ENCODE peak calls at places on chromosomes 16 and 17, in seven cellular contexts. One of them, this sample, is unnamed.

GRCh38 chr17:10357768-10358167 is 15.0 kb downstream of the MYH13 start:
- DNase-seq in RPMI7951: no peak
- DNase-seq in SW 1271: no peak
- DNase-seq in left ventricle myocardium superior: no peak
- DNase-seq in amygdala: no peak
- DNase-seq in A549: peak
- DNase-seq in ELF-1: peak
- DNase-seq in this sample: peak

GRCh38 chr16:69839798-69840409 is 77.8 kb downstream of the WWP2 start:
- DNase-seq in RPMI7951: peak
- DNase-seq in SW 1271: no peak
- DNase-seq in amygdala: peak
- DNase-seq in left ventricle myocardium superior: peak
- DNase-seq in A549: no peak
- DNase-seq in ELF-1: no peak
- DNase-seq in this sample: no peak

GRCh38 chr17:82112866-82113390 is 14.9 kb upstream of the FASN start:
- DNase-seq in SW 1271: no peak
- DNase-seq in left ventricle myocardium superior: no peak
- DNase-seq in amygdala: no peak
- DNase-seq in RPMI7951: no peak
- DNase-seq in A549: no peak
- DNase-seq in ELF-1: no peak
- DNase-seq in this sample: no peak

GRCh38 chr17:58520843-58521430 is 6.5 kb upstream of the MTMR4 start:
- DNase-seq in ELF-1: peak
- DNase-seq in left ventricle myocardium superior: no peak
- DNase-seq in amygdala: no peak
- DNase-seq in SW 1271: peak
- DNase-seq in RPMI7951: no peak
- DNase-seq in A549: peak
- DNase-seq in this sample: peak

GRCh38 chr17:41634639-41635038 is 10.3 kb upstream of the KRT17 start:
- DNase-seq in RPMI7951: no peak
- DNase-seq in amygdala: no peak
- DNase-seq in A549: no peak
- DNase-seq in SW 1271: no peak
- DNase-seq in ELF-1: no peak
- DNase-seq in left ventricle myocardium superior: no peak
- DNase-seq in this sample: no peak

GRCh38 chr17:78883090-78883532 is 19.9 kb downstream of the CEP295NL start:
- DNase-seq in RPMI7951: peak
- DNase-seq in A549: peak
- DNase-seq in amygdala: peak
- DNase-seq in left ventricle myocardium superior: peak
- DNase-seq in SW 1271: peak
- DNase-seq in ELF-1: no peak
- DNase-seq in this sample: peak

GRCh38 chr17:64115871-64116534 is 13.9 kb downstream of the ERN1 start:
- DNase-seq in amygdala: no peak
- DNase-seq in left ventricle myocardium superior: no peak
- DNase-seq in ELF-1: no peak
- DNase-seq in A549: peak
- DNase-seq in SW 1271: peak
- DNase-seq in RPMI7951: peak
- DNase-seq in this sample: no peak

GRCh38 chr16:84832488-84833141 is 12.8 kb downstream of the CRISPLD2 start:
- DNase-seq in RPMI7951: peak
- DNase-seq in SW 1271: no peak
- DNase-seq in A549: no peak
- DNase-seq in left ventricle myocardium superior: peak
- DNase-seq in amygdala: no peak
- DNase-seq in ELF-1: no peak
- DNase-seq in this sample: no peak

GRCh38 chr17:75078097-75079022 is 9.4 kb upstream of the SLC16A5 start:
- DNase-seq in A549: peak
- DNase-seq in amygdala: no peak
- DNase-seq in ELF-1: peak
- DNase-seq in RPMI7951: peak
- DNase-seq in SW 1271: no peak
- DNase-seq in left ventricle myocardium superior: no peak
- DNase-seq in this sample: peak

GRCh38 chr16:4847774-4848587 is 700 bp downstream of the UBN1 start:
- DNase-seq in amygdala: peak
- DNase-seq in ELF-1: peak
- DNase-seq in SW 1271: no peak
- DNase-seq in left ventricle myocardium superior: peak
- DNase-seq in A549: peak
- DNase-seq in RPMI7951: peak
- DNase-seq in this sample: peak

GRCh38 chr17:20205609-20206008 is 196.4 kb downstream of the SPECC1 start:
- DNase-seq in A549: no peak
- DNase-seq in left ventricle myocardium superior: no peak
- DNase-seq in RPMI7951: no peak
- DNase-seq in amygdala: no peak
- DNase-seq in ELF-1: no peak
- DNase-seq in SW 1271: no peak
- DNase-seq in this sample: no peak

GRCh38 chr17:44589316-44590071 is 32.2 kb downstream of the FZD2 start:
- DNase-seq in A549: no peak
- DNase-seq in SW 1271: no peak
- DNase-seq in ELF-1: no peak
- DNase-seq in left ventricle myocardium superior: no peak
- DNase-seq in amygdala: no peak
- DNase-seq in RPMI7951: peak
- DNase-seq in this sample: no peak

GRCh38 chr16:12067714-12068401 is 91.3 kb downstream of the SNX29 start:
- DNase-seq in RPMI7951: peak
- DNase-seq in amygdala: peak
- DNase-seq in ELF-1: peak
- DNase-seq in SW 1271: peak
- DNase-seq in left ventricle myocardium superior: peak
- DNase-seq in A549: peak
- DNase-seq in this sample: peak

This sample was measured in Calu3.